ENCODE peak calls at places on chromosomes 16 and 17, in nine cellular contexts. F is aorta; W is activated CD4-positive, alpha-beta T cell treated with anti-CD3 and anti-CD28 coated beads, Interleukin-2, amount 50 U/mL, for 24 hours; J is activated naive CD4-positive, alpha-beta T cell treated with anti-CD3 and anti-CD28 coated beads, Interleukin-2, amount 50 U/mL, for 16 hours; N is NCI-H1105 treated with DMSO at 0.1 percent for 48 hours; H is stimulated activated CD4-positive, alpha-beta T cell treated with anti-CD3 and anti-CD28 coated beads, Interleukin-2, amount 100 ng/mL, for 24 hours; M is GM13976; B is T-helper 22 cell; X is stimulated activated CD8-positive, alpha-beta memory T cell treated with anti-CD3 and anti-CD28 coated beads, Interleukin-15, amount 100 ng/mL, for 1 hour. Q is an unnamed sample.
A peak's percentile ranks its signal among the peaks of the same experiment; 100 is the strongest.

GRCh38 chr17:38510424-38511125 is 82.3 kb downstream of the ARHGAP23 start:
- DNase-seq in J (no peak), M (peak; percentile 54), X (no peak), N (no peak), W (no peak), H (no peak), B (no peak), F (no peak), Q (no peak)

GRCh38 chr16:50591800-50592771 is 43.9 kb downstream of the NKD1 start:
- DNase-seq in W (no peak), J (no peak), H (no peak), M (no peak), X (no peak), F (peak; percentile 94), N (peak; percentile 86), B (no peak), Q (no peak)

GRCh38 chr16:4006441-4006989 is 109.7 kb downstream of the ADCY9 start:
- DNase-seq in J (no peak), X (no peak), F (no peak), W (no peak), N (no peak), H (no peak), B (no peak), M (no peak), Q (no peak)

GRCh38 chr16:81221731-81222130 is 16.8 kb upstream of the BCO1 start:
- DNase-seq in N (no peak), J (no peak), X (no peak), W (no peak), M (no peak), H (no peak), F (no peak), B (no peak), Q (no peak)

GRCh38 chr17:60224064-60224463 is 74.3 kb downstream of the CA4 start:
- DNase-seq in X (no peak), F (no peak), N (no peak), W (no peak), J (no peak), H (no peak), M (no peak), B (no peak), Q (peak; percentile 63)

GRCh38 chr17:79562806-79563141 is 48.1 kb downstream of the RBFOX3 start:
- DNase-seq in W (no peak), M (no peak), F (peak; percentile 34), H (no peak), B (no peak), J (no peak), N (no peak), X (no peak), Q (no peak)

GRCh38 chr17:43171761-43172487 is 910 bp downstream of the NBR1 start:
- DNase-seq in B (no peak), W (no peak), X (no peak), J (no peak), N (peak; percentile 10), M (no peak), H (peak; percentile 19), F (no peak), Q (peak; percentile 100)

GRCh38 chr17:9432121-9432866 is 143.3 kb downstream of the STX8 start:
- DNase-seq in F (no peak), W (no peak), H (no peak), J (no peak), X (no peak), M (peak; percentile 65), N (no peak), B (no peak), Q (peak; percentile 21)

GRCh38 chr17:83198366-83199341 is 119.2 kb downstream of the METRNL start:
- DNase-seq in W (no peak), H (no peak), B (no peak), X (no peak), N (no peak), J (no peak), M (no peak), F (peak; percentile 73), Q (no peak)

GRCh38 chr16:49564577-49565224 is 191.1 kb downstream of the C16orf78 start:
- DNase-seq in B (no peak), J (no peak), F (no peak), N (no peak), H (no peak), W (no peak), X (no peak), M (no peak), Q (no peak)

GRCh38 chr17:67765623-67766022 is 47.9 kb downstream of the NOL11 start:
- DNase-seq in F (peak; percentile 37), J (no peak), W (no peak), N (no peak), H (no peak), M (no peak), B (no peak), X (no peak), Q (no peak)

GRCh38 chr17:38628441-38628840 is 22.7 kb upstream of the SRCIN1 start:
- DNase-seq in F (peak; percentile 68), X (no peak), B (no peak), N (peak; percentile 1), W (no peak), J (no peak), M (no peak), H (no peak), Q (peak; percentile 32)

GRCh38 chr16:85798901-85799496 is 345 bp downstream of the EMC8 start:
- DNase-seq in H (peak; percentile 49), F (peak; percentile 78), N (no peak), B (peak; percentile 14), W (no peak), J (peak; percentile 50), M (peak; percentile 76), X (no peak), Q (no peak)

GRCh38 chr17:79792984-79793923 is 3.6 kb downstream of the CBX8 start:
- DNase-seq in J (no peak), B (no peak), H (no peak), M (no peak), X (no peak), F (no peak), N (no peak), W (no peak), Q (peak; percentile 90)

GRCh38 chr17:78058001-78058400 is 70.6 kb downstream of the TMC6 start:
- DNase-seq in W (no peak), H (no peak), M (no peak), F (no peak), N (no peak), B (no peak), X (no peak), J (no peak), Q (no peak)

Q was measured in amniotic epithelial cell.